ENCODE peak calls at places on chromosome 19, in six cellular contexts. D is mammary epithelial cell; R is choroid plexus epithelial cell; X is CD8-positive, alpha-beta T cell; M is lower leg skin; I is fibroblast of villous mesenchyme. L is an unnamed sample.

GRCh38 chr19:15123900-15124299 is 16.7 kb downstream of the SYDE1 start:
- DNase-seq in D (no peak), R (no peak), X (no peak), M (no peak), I (no peak), L (peak; percentile 18)

GRCh38 chr19:1730157-1730556 is 23.1 kb upstream of the ONECUT3 start:
- DNase-seq in D (no peak), R (no peak), X (no peak), M (no peak), I (no peak), L (no peak)

GRCh38 chr19:7004313-7004931 is 16.8 kb downstream of the MBD3L2B start:
- DNase-seq in D (no peak), R (no peak), X (no peak), M (no peak), I (peak; percentile 36), L (no peak)

GRCh38 chr19:37855098-37855497 is 51.3 kb downstream of the WDR87 start:
- DNase-seq in D (peak; percentile 45), R (peak; percentile 41), X (peak; percentile 11), M (no peak), I (peak; percentile 32), L (peak; percentile 31)

GRCh38 chr19:16456652-16457194 is 15.0 kb downstream of the EPS15L1 start:
- DNase-seq in D (peak; percentile 42), R (no peak), X (no peak), M (no peak), I (no peak), L (no peak)

GRCh38 chr19:10686661-10687517 is 14.3 kb upstream of the QTRT1 start:
- DNase-seq in D (peak; percentile 29), R (peak; percentile 18), X (no peak), M (no peak), I (no peak), L (peak; percentile 23)

GRCh38 chr19:32104465-32105235 is 240.8 kb upstream of the ZNF507 start:
- DNase-seq in D (peak; percentile 91), R (no peak), X (no peak), M (no peak), I (peak; percentile 3), L (no peak)

GRCh38 chr19:18809149-18809978 is 18.3 kb upstream of the COMP start:
- DNase-seq in D (peak; percentile 62), R (peak; percentile 87), X (no peak), M (peak; percentile 95), I (peak; percentile 95), L (peak; percentile 92)

GRCh38 chr19:6287269-6287885 is 7.6 kb upstream of the MLLT1 start:
- DNase-seq in D (no peak), R (peak; percentile 22), X (no peak), M (no peak), I (no peak), L (no peak)

GRCh38 chr19:3457531-3458228 is 22.6 kb downstream of the SMIM24 start:
- DNase-seq in D (no peak), R (no peak), X (no peak), M (no peak), I (peak; percentile 41), L (no peak)

GRCh38 chr19:52896431-52897148 is 845 bp downstream of the ZNF320 start:
- DNase-seq in D (peak; percentile 21), R (peak; percentile 29), X (no peak), M (no peak), I (peak; percentile 28), L (peak; percentile 11)

GRCh38 chr19:48513289-48514122 is 1.9 kb upstream of the LMTK3 start:
- DNase-seq in D (peak; percentile 62), R (peak; percentile 74), X (peak; percentile 61), M (no peak), I (peak; percentile 58), L (peak; percentile 72)

GRCh38 chr19:40754611-40755247 is 3.7 kb downstream of the SNRPA start:
- DNase-seq in D (no peak), R (no peak), X (no peak), M (no peak), I (peak; percentile 65), L (no peak)

DNA sequence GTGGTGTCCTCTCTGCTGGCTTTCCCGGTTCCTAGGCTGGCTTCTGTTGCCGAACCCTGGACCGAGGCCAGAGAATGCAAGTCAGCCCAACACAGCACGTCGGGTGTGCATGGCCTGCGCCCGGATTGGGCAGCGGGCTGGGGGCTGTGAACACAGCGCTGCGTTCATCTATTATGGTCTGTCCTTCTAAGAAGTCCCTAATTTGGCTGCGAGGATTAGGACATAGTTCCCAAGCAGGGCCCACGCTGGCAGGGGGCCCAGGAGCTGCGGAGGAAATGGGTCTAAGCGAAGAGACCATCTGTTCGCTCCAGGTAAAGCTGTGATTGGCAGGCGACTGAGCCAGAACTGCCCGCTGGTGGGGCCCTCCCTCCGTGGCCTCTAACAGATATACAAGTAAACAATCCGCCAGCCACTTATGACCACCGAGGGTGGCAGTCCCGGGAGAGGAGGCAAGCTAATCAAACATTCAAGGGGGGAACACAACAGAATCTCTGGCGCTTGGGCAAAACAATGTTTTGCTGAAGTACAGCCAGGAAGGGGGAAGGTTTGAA is 6.0 kb downstream of the SYCE2 start:
- DNase-seq in D (no peak), R (peak; percentile 75), X (no peak), M (peak; percentile 94), I (peak; percentile 52), L (peak; percentile 83)
- H3K4me3 ChIP-seq in D (no peak overlapping the region), R (peak overlapping the region; percentile 41), X (no peak overlapping the region), M (no peak overlapping the region), I (no peak overlapping the region), L (no peak overlapping the region)

GRCh38 chr19:17778621-17779280 is 16.2 kb upstream of the B3GNT3 start:
- DNase-seq in D (no peak), R (no peak), X (no peak), M (no peak), I (no peak), L (no peak)

GRCh38 chr19:17775245-17775927 is 19.6 kb upstream of the B3GNT3 start:
- DNase-seq in D (no peak), R (peak; percentile 52), X (no peak), M (no peak), I (peak; percentile 37), L (peak; percentile 41)

GRCh38 chr19:17777840-17778620 is 16.9 kb upstream of the B3GNT3 start:
- DNase-seq in D (no peak), R (peak; percentile 68), X (no peak), M (no peak), I (peak; percentile 30), L (peak; percentile 38)

GRCh38 chr19:17779281-17779930 is 15.5 kb upstream of the B3GNT3 start:
- DNase-seq in D (no peak), R (peak; percentile 65), X (no peak), M (no peak), I (peak; percentile 43), L (peak; percentile 38)

GRCh38 chr19:17775991-17776803 is 18.7 kb upstream of the B3GNT3 start:
- DNase-seq in D (no peak), R (peak; percentile 46), X (no peak), M (no peak), I (peak; percentile 16), L (no peak)
- TF ChIP-seq CTCF in D (no peak), R (no peak), X (no peak), M (no peak), I (no peak), L (no peak)

GRCh38 chr19:44180968-44181367 is 16.1 kb downstream of the ZNF226 start:
- DNase-seq in D (no peak), R (no peak), X (no peak), M (no peak), I (no peak), L (no peak)
- H3K4me3 ChIP-seq in D (no peak overlapping the region), R (no peak overlapping the region), X (no peak overlapping the region), M (no peak overlapping the region), I (no peak overlapping the region), L (no peak overlapping the region)

DNA sequence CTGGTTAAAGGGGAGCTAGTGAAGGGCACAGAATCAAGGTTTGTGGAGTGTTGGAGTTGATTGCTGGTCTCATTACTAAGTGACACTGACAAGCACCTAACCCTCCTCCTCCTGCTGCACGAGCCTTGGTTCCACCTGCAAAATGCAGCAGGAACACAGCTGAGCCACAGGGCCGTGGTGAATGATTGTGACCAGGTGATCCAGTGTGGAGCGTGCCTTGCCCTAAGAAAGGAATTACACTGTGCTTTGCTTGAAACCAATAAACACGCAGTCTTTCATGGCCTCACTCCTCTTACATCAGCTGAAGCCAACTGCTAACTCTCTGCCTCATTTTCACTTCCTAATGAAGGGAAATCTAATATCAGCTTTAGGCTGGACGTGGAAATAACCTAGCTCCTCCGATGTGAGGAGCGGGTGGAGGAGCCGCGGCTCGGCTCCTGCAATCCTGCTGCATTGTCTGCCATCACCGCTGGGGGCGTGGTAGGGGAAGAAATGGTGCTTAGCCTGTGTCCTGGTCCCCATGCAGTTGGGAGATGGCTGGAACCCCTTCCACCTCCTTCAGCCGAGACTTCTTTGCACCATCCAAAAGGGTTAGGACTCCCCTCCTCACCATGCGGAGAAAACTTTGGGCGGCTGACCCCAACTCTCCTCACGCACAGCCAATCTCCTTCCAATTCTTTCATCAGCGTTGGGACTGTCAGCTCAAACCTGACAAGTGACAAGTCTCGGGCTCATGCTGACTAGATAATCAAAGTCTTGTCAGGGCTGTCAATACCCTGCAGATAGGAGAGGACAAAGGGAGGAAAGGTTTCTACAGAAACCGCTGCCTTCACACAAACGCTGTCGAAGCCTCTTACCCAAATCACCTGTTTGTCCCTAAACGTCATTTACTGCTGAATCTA is 427.9 kb downstream of the ZNF536 start:
- DNase-seq in D (no peak), R (no peak), X (no peak), M (peak; percentile 86), I (no peak), L (no peak)
- TF ChIP-seq CTCF in D (peak; percentile 37), R (peak; percentile 36), X (peak; percentile 34), M (no peak), I (peak; percentile 45), L (peak; percentile 51)

GRCh38 chr19:47047931-47048399 is 459 bp downstream of the TMEM160 start:
- DNase-seq in D (peak; percentile 83), R (peak; percentile 97), X (peak; percentile 48), M (peak; percentile 94), I (peak; percentile 93), L (peak; percentile 94)
- H3K4me3 ChIP-seq in D (peak overlapping the region; percentile 68), R (peak overlapping the region; percentile 74), X (peak overlapping the region; percentile 96), M (peak overlapping the region; percentile 59), I (peak overlapping the region; percentile 79), L (peak overlapping the region; percentile 73)

GRCh38 chr19:33795370-33796163 is 1.1 kb upstream of the KCTD15 start:
- DNase-seq in D (peak; percentile 75), R (peak; percentile 85), X (no peak), M (peak; percentile 94), I (peak; percentile 89), L (peak; percentile 90)
- TF ChIP-seq CTCF in D (peak; percentile 73), R (peak; percentile 56), X (peak; percentile 40), M (no peak), I (peak; percentile 69), L (peak; percentile 28)

L was measured in fibroblast of pulmonary artery.